ENCODE peak calls at places on chromosomes 5 and 9, in six cellular contexts. Y, H, N, K, J and I are unnamed samples.

GRCh38 chr5:107134931-107135330 is 535.8 kb downstream of the EFNA5 start:
- DNase-seq in H (no peak), K (no peak), Y (no peak), N (no peak), J (no peak), I (no peak)

GRCh38 chr5:124252094-124252750 is 494.2 kb downstream of the ZNF608 start:
- DNase-seq in N (no peak), Y (no peak), J (no peak), K (no peak), H (no peak), I (no peak)

GRCh38 chr5:115489725-115490124 is 54.9 kb downstream of the FEM1C start:
- DNase-seq in K (no peak), Y (no peak), J (no peak), H (no peak), N (no peak), I (no peak)

GRCh38 chr5:152221721-152222629 is 183.1 kb downstream of the NMUR2 start:
- DNase-seq in K (no peak), Y (no peak), N (no peak), H (no peak), J (no peak), I (no peak)

GRCh38 chr5:858726-859125 is 7.9 kb upstream of the ZDHHC11 start:
- DNase-seq in Y (no peak), H (no peak), K (no peak), N (no peak), J (no peak), I (no peak)

GRCh38 chr5:180696116-180696515 is 43.7 kb downstream of the OR2Y1 start:
- DNase-seq in H (no peak), K (no peak), J (no peak), N (no peak), Y (no peak), I (no peak)

GRCh38 chr5:180910735-180911134 is 11.8 kb downstream of the BTNL8 start:
- DNase-seq in Y (no peak), K (no peak), N (no peak), H (no peak), J (no peak), I (peak)

GRCh38 chr5:141681695-141682641 is at the start of gene ARAP3:
- DNase-seq in N (peak), J (peak), Y (peak), H (peak), K (peak), I (no peak)

GRCh38 chr9:82332774-82333152 is 344.2 kb downstream of the SPATA31D1 start:
- DNase-seq in N (no peak), Y (no peak), K (peak), H (no peak), J (no peak), I (no peak)
- H3K27ac ChIP-seq in N (no peak), Y (no peak), K (peak), H (no peak), J (no peak), I (no peak)

GRCh38 chr9:107738789-107739188 is 249.2 kb upstream of the KLF4 start:
- DNase-seq in K (peak), N (peak), H (no peak), Y (no peak), J (no peak), I (no peak)
- H3K27ac ChIP-seq in K (peak), N (peak), H (no peak), Y (peak), J (no peak), I (no peak)

GRCh38 chr9:129459550-129460322 is 161.2 kb downstream of the C9orf50 start:
- DNase-seq in J (no peak), K (no peak), Y (no peak), H (peak), N (no peak), I (no peak)

GRCh38 chr9:129458155-129458661 is 162.7 kb downstream of the C9orf50 start:
- DNase-seq in K (no peak), H (peak), Y (no peak), J (no peak), N (peak), I (peak)

GRCh38 chr9:129457325-129457779 is 163.5 kb downstream of the C9orf50 start:
- DNase-seq in H (no peak), Y (no peak), J (no peak), K (no peak), N (no peak), I (no peak)

GRCh38 chr9:129460323-129461261 is 160.3 kb downstream of the C9orf50 start:
- DNase-seq in H (peak), J (peak), Y (peak), K (peak), N (peak), I (peak)

DNA sequence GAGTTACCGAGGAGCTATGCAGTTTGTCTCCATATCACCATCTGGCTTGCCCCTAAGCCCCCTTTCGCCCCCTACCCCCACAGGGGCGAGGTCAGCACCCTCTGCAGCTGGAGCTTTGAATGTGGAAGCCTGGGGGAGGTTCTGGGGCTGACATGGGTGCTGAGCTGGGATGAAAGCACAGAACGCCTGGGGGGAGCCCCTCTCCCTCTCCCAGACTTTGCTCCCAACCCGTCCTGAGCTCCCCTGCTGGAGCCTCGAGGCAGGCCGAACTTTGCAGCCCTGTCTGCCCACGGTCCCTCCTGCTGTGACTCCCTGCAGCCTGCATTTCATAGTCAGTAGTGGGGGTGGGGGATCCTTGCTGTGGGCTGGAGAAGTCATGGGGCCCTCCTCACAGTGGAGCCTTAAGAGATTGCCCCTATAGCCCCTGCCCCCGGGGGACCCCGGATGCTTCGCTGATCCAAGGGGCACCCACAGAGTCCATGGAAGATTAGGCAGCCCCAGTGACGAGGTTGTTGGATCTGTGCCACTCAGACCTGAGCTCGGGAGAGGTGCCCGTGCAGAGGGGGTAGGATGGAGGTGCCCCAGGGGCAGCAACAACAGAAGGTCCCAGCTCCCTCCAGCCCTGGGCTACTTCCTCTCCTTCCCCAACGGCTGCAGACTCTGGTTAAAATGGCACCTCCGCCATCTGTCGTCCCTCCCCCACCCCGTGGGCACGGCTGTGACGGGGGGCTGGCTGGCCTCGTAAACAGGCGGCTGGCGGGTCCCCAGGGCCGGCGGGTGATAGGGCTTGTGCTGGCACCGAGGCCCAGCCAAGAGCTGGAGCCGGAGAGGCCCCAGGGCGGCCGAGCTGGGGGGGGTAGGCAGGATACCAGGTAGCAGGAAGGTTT is 162.0 kb downstream of the C9orf50 start:
- DNase-seq in K (peak), J (peak), N (peak), Y (peak), H (peak), I (no peak)
- H3K27ac ChIP-seq in K (peak), J (peak), N (peak), Y (peak), H (peak), I (peak)

GRCh38 chr5:137461636-137462596 is 37.2 kb downstream of the SPOCK1 start:
- DNase-seq in N (no peak), H (no peak), K (no peak), Y (no peak), J (no peak), I (no peak)
- H3K27ac ChIP-seq in N (no peak), H (no peak), K (no peak), Y (no peak), J (no peak), I (peak)

DNA sequence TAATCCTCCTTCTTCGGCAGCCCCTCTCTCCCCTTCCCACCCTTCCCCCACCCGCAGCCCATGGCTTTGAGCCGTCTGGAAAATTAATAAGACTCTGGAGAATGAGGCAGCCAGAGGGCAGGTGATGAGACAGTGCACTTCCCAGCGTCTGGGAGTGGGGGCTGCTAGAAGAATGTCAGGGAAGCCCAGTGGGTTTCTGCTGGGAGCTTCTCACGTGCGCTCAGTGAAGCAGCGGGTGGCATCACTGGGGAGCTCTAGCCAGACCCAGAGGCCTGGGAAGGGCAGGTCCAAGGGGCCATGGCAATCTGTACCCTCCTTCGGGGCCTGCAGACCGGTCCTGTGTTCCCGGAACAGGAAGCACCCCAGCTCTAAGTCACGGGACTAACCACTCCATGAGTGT is 164.9 kb upstream of the OTULINL start:
- DNase-seq in K (no peak), J (no peak), N (no peak), H (no peak), Y (no peak), I (no peak)
- H3K27ac ChIP-seq in K (no peak), J (no peak), N (no peak), H (no peak), Y (peak), I (no peak)

GRCh38 chr9:98807811-98808195 is 333 bp downstream of the GALNT12 start:
- DNase-seq in N (no peak), K (no peak), Y (no peak), H (peak), J (no peak), I (no peak)
- H3K27ac ChIP-seq in N (no peak), K (no peak), Y (no peak), H (no peak), J (no peak), I (no peak)

GRCh38 chr9:127918201-127919107 is 1.6 kb upstream of the ST6GALNAC4 start:
- DNase-seq in Y (no peak), J (no peak), N (no peak), K (peak), H (no peak), I (no peak)

GRCh38 chr9:127919253-127919815 is 2.5 kb upstream of the ST6GALNAC4 start:
- DNase-seq in Y (peak), H (no peak), K (peak), J (peak), N (peak), I (peak)

GRCh38 chr9:127915801-127916664 is 808 bp downstream of the ST6GALNAC4 start:
- DNase-seq in Y (no peak), H (no peak), K (no peak), J (no peak), N (no peak), I (no peak)

GRCh38 chr9:127916665-127917581 is at the start of gene ST6GALNAC4:
- DNase-seq in K (peak), H (peak), J (peak), N (peak), Y (peak), I (peak)

GRCh38 chr9:127917603-127918002 is 762 bp upstream of the ST6GALNAC4 start:
- DNase-seq in K (no peak), Y (no peak), H (no peak), J (no peak), N (no peak), I (no peak)
- H3K27ac ChIP-seq in K (no peak), Y (peak), H (no peak), J (peak), N (peak), I (peak)